ENCODE peak calls at places on chromosomes 13 and 19, in six cellular contexts. E is IMR-90; Q is aorta; S is psoas muscle; M is CD8-positive, alpha-beta memory T cell; D is cardiac muscle cell. I is an unnamed sample. For H3K4me1 and H3K9me3, the result is how much of the 10 kb centered on the place peaks cover.

GRCh38 chr19:28502879-28503734 is 709.8 kb downstream of the UQCRFS1 start:
- DNase-seq in E (no peak), Q (no peak), S (no peak), M (no peak), D (no peak), I (no peak)

GRCh38 chr19:3135961-3136683 is at the start of gene GNA15:
- DNase-seq in E (no peak), Q (peak), S (no peak), M (peak), D (no peak), I (peak)

GRCh38 chr13:51453308-51453958 is 597 bp upstream of the INTS6 start:
- DNase-seq in E (no peak), Q (peak), S (peak), M (peak), D (no peak), I (peak)

GRCh38 chr13:108200781-108201398 is 14.4 kb downstream of the LIG4 start:
- DNase-seq in E (peak), Q (no peak), S (no peak), M (no peak), D (no peak), I (no peak)

GRCh38 chr13:103539265-103539664 is 473.0 kb upstream of the SLC10A2 start:
- DNase-seq in E (no peak), Q (no peak), S (no peak), M (no peak), D (peak), I (no peak)

GRCh38 chr19:51186323-51186722 is 38.6 kb upstream of the CD33 start:
- DNase-seq in E (no peak), Q (no peak), S (no peak), M (no peak), D (no peak), I (no peak)

GRCh38 chr13:46577656-46578589 is 25.0 kb downstream of the LRCH1 start:
- DNase-seq in E (peak), Q (no peak), S (no peak), M (no peak), D (no peak), I (no peak)

GRCh38 chr19:23554548-23554947 is 132.5 kb downstream of the ZNF675 start:
- DNase-seq in E (no peak), Q (no peak), S (no peak), M (no peak), D (no peak), I (no peak)

GRCh38 chr19:41599175-41599966 is 23.4 kb downstream of the CEACAM21 start:
- DNase-seq in E (no peak), Q (no peak), S (no peak), M (no peak), D (no peak), I (no peak)

GRCh38 chr13:48126944-48127814 is 32.3 kb upstream of the MED4 start:
- DNase-seq in E (peak), Q (peak), S (peak), M (no peak), D (peak), I (peak)

GRCh38 chr13:25732146-25732865 is 319.5 kb downstream of the SHISA2 start:
- DNase-seq in E (peak), Q (no peak), S (no peak), M (no peak), D (no peak), I (no peak)

GRCh38 chr13:24074687-24075086 is 85.8 kb upstream of the SPATA13 start:
- DNase-seq in E (no peak), Q (peak), S (no peak), M (no peak), D (no peak), I (no peak)

GRCh38 chr19:47221080-47221841 is 9.7 kb downstream of the BBC3 start:
- DNase-seq in E (no peak), Q (no peak), S (no peak), M (no peak), D (no peak), I (no peak)

GRCh38 chr19:43778651-43779050 is 2.1 kb downstream of the KCNN4 start:
- DNase-seq in E (no peak), Q (no peak), S (no peak), M (no peak), D (no peak), I (no peak)

GRCh38 chr19:43777163-43777700 is 3.5 kb downstream of the KCNN4 start:
- DNase-seq in E (peak), Q (peak), S (peak), M (no peak), D (no peak), I (peak)

GRCh38 chr19:43780706-43781525 is at the start of gene KCNN4:
- DNase-seq in E (peak), Q (peak), S (no peak), M (peak), D (no peak), I (peak)

GRCh38 chr19:43779820-43780219 is 953 bp downstream of the KCNN4 start:
- DNase-seq in E (no peak), Q (no peak), S (no peak), M (no peak), D (no peak), I (no peak)

DNA sequence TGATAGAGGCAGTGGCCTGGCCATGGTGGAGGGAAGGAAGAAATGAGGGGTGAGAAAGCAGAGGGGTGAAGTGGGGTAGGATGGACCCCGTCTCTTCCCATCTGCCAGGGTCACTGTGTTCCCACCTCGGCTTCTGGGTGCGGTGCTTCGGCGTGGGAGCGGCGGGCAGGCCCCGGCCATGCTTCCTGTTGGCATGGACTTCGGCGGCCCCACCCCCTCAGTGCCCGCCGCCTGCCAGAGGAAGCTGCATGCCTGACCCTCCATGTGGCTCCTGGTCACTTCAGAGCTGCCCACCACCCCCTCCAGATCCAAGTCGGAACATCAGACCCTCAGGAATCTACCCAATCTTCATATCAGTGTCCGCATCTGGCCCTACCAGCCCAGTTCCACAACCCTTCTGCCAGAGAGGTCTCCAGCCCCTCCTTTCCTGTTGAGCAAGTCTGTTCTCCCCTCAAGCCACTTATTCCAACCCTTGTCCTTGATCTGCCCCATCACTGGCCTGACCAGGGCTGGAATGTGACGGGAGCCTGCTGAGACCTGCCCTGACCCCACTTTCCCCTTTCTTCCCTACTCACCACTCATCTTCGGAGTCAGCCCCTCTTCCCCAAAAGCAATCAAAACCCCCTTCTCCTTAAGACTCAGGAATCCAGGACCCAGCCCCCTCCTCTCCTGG is 1.5 kb downstream of the KCNN4 start:
- DNase-seq in E (no peak), Q (no peak), S (peak), M (no peak), D (no peak), I (no peak)
- H3K4me3 ChIP-seq in E (no peak), Q (no peak), S (no peak), M (peak), D (no peak), I (peak)

DNA sequence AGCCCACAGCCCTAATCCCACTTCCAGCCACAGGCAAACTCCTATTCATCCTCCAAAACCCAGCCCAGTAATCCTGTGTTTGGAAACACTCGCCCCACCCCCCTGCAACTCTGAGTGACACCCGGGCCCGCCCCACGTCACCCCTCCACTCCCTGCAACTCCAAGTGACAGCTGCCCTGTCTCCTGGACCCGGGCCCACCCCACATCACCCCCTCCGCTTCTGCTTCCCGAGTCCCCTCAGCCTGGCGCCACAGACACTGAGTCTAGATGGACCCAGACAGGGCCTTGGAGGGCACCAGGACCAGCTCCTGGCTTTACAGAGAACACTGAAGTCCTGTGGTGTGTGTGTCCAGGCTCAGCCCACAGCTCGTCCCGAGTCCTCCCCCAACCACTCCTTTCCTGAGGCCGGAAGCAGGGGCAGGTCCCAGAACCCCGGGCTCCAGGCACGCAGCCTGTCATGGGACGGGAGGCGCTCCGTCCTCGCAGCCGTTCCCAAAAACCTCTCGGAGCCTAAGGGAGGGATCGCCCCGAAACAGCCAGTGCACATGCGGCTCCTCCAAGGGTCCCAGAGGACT is 7.7 kb downstream of the REXO1 start:
- DNase-seq in E (no peak), Q (no peak), S (no peak), M (no peak), D (no peak), I (no peak)
- H3K4me1 ChIP-seq in E (under half), Q (under half), S (under half), M (under half), D (under half), I (half or more)

DNA sequence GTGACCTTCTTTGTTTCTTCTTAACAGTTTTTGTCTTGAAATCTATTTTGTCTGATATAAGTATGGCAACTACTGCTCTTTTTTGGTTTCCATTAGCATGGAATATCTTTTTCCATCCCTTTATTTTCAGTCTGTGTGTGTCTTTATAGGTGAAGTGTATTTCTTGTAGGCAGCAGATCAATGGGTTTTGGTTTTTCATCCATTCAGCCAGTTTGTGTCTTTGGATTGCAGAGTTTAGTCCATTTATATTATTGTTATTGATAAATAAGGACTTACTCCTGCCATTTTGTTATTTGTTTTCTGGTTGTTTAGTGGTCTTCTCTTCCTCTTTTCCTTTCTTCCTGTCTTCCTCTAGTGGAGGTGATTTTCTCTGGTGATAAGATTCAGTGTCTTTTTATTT is 54.4 kb downstream of the ZNF136 start:
- DNase-seq in E (no peak), Q (no peak), S (no peak), M (no peak), D (no peak), I (no peak)
- H3K9me3 ChIP-seq in E (under half), Q (under half), S (half or more), M (under half), D (under half), I (under half)

DNA sequence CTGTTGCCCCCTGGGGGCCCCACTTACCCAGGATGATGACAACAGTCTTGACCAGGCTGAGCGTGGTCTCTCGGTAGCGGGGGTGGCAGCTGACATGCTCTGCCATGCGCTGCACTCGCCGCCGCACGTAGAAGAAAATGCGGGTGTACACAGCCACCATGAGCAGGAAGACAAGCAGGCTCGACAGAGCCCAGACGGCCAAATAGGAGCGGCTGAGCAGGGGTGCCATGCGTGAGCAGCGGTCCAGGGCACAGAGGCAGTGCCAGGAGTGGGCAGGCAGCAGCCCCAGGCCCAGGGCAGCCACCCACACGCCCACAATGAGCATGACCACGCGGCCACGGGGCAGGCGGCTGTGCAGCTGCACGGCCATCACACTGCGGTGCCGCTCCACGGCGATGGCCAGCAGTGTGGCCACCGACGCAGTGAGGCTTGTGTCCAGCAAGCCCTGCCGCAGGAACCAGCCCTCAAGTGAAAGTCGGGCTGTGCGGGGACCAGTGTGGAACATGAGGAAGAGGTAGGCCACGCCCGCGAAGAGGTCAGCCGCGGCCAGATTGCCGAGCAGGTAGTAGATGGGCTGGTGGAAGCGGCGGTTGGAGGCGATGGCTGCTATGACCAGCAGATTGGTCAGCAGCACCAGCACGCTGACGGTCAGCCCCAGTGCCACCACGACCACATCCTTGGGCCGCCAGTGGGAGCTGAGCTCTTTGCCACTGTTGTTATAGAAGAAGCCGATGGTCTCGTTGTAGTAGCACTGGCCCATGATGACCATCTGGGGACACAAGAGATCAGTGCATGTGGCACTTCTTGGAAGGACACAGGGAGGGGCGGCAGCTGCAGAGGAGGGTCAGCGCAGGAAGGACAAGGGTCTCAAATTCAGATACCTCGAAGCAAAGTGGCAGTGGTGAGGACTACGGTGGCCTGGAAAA is 1.2 kb downstream of the LPAR2 start:
- DNase-seq in E (no peak), Q (no peak), S (peak), M (no peak), D (no peak), I (peak)
- H3K4me3 ChIP-seq in E (no peak), Q (no peak), S (no peak), M (peak), D (peak), I (peak)

GRCh38 chr13:111175372-111175771 is 60.3 kb downstream of the ARHGEF7 start:
- DNase-seq in E (no peak), Q (no peak), S (no peak), M (no peak), D (no peak), I (no peak)

GRCh38 chr13:111175948-111176347 is 60.8 kb downstream of the ARHGEF7 start:
- DNase-seq in E (no peak), Q (no peak), S (no peak), M (no peak), D (no peak), I (no peak)

GRCh38 chr13:111177081-111177711 is 62.1 kb downstream of the ARHGEF7 start:
- DNase-seq in E (peak), Q (peak), S (peak), M (peak), D (peak), I (peak)

GRCh38 chr13:111177803-111178389 is 62.8 kb downstream of the ARHGEF7 start:
- DNase-seq in E (peak), Q (no peak), S (no peak), M (no peak), D (no peak), I (no peak)

DNA sequence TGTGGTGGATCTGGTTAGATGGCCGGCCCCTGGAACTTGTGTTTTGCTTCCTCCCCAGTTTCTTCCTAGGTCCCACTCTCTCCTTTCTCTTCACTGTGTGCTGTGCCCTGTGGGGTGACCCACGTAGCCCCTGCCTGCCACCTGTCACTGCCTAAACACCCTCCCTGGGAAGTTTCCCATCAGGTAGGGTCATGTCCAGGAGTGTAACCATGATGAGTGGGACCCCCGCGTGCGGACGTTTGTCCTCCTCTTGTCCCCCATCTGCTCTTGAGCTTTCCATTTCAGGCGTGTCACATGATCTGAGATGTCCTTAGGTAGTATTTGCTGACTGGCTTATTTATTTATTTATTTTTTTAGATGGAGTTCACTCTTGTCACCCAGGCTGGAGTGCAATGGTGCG is 61.3 kb downstream of the ARHGEF7 start:
- DNase-seq in E (no peak), Q (no peak), S (no peak), M (no peak), D (no peak), I (no peak)
- H3K4me1 ChIP-seq in E (under half), Q (under half), S (half or more), M (half or more), D (under half), I (half or more)

GRCh38 chr19:13208964-13209796 is 59.0 kb downstream of the IER2 start:
- DNase-seq in E (no peak), Q (no peak), S (no peak), M (no peak), D (no peak), I (no peak)
- H3K9me3 ChIP-seq in E (under half), Q (under half), S (under half), M (under half), D (under half), I (under half)

DNA sequence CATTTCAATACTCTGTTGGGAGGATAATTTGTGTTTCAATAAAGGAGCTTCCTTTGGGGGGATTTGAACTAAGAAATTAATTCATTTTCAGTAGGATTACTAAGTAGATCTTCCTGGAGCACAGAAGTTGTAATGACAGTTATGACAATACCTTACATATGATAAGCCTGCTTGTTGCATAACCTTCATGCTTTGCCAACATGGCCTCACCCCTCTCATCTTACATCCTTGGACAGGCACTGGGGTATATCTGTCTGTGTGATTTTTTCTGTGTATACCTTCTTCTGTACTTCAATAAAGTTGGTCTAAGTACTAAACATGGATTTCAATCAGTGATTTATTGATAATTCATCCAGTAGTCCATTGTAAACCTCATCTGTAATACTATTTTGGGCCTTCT is 422.0 kb downstream of the KLF5 start:
- DNase-seq in E (no peak), Q (no peak), S (no peak), M (no peak), D (no peak), I (no peak)
- H3K4me3 ChIP-seq in E (no peak), Q (no peak), S (no peak), M (no peak), D (no peak), I (no peak)

DNA sequence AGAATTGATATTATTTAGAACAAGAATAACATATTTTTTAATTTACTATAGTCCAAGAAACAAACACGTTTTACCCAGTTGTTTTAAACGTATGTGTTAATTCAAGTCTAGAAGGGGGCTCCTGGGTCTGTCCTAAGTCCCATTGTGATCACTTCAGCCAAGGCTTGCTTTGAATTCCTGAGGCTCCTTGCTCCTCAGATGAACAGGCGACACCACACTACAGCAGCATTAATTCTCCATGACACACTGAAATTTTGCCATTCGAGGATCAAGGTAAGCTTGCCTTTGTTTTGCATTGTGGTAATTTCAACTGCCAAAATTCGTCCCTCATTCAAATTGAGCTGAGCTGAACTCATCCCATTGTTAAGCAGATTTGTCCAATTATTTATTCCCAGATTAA is 1442.6 kb downstream of the SLITRK5 start:
- DNase-seq in E (no peak), Q (no peak), S (no peak), M (no peak), D (no peak), I (no peak)
- H3K4me1 ChIP-seq in E (under half), Q (under half), S (under half), M (under half), D (under half), I (under half)

DNA sequence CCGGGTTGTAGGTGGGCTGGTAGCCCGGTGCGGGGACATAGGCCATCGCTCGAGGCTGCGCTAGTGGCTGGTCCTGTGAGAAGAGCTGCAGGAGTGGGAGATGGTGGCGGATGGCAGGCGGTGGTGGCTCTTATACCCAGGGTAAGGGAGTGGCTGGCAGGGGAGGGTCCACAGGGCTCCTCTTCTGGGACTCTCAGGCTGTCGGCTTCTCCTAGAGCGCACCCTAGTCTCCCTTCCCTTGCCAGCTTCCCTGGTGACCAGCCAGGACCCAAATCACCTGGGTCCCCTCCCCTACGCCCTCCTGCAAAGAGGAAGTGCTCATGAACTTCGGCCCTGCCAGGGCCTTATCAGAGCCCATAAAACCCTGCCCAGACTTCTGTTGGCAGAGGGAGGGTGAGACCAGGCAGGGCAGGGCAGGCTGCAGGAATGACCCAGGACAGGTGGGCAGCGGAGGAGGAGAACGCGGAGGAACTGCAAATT is at the start of gene LGALS4:
- DNase-seq in E (no peak), Q (no peak), S (no peak), M (no peak), D (no peak), I (no peak)
- H3K9me3 ChIP-seq in E (under half), Q (under half), S (under half), M (under half), D (under half), I (under half)

GRCh38 chr19:1274852-1275259 is 474 bp upstream of the FAM174C start:
- DNase-seq in E (no peak), Q (peak), S (no peak), M (no peak), D (no peak), I (peak)
- H3K4me3 ChIP-seq in E (peak), Q (no peak), S (peak), M (peak), D (peak), I (no peak)

I was measured in CD4-positive, alpha-beta memory T cell.